ENCODE peak calls at places on chromosomes 7 and 10, in six cellular contexts. B, R, Q, N, P and U are unnamed samples.

GRCh38 chr7:39621784-39622411 is 1.5 kb upstream of the RALA start:
- DNase-seq in R (no peak), P (no peak), B (peak; percentile 35), N (no peak), Q (no peak), U (no peak)

GRCh38 chr10:114962441-114962840 is 24.4 kb downstream of the TRUB1 start:
- DNase-seq in R (no peak), P (no peak), B (no peak), Q (no peak), N (no peak), U (no peak)

GRCh38 chr10:122558452-122558851 is 2.1 kb upstream of the DMBT1 start:
- DNase-seq in Q (no peak), R (no peak), N (no peak), P (no peak), B (no peak), U (peak; percentile 22)

GRCh38 chr10:62017141-62017870 is 115.8 kb downstream of the ARID5B start:
- DNase-seq in N (no peak), R (no peak), Q (no peak), P (no peak), B (no peak), U (no peak)

GRCh38 chr10:119281581-119282071 is 74.3 kb downstream of the GRK5 start:
- DNase-seq in P (no peak), Q (no peak), B (no peak), N (no peak), R (no peak), U (no peak)

GRCh38 chr7:43905954-43906326 is 456 bp downstream of the URGCP start:
- DNase-seq in Q (peak; percentile 52), R (peak; percentile 77), P (peak; percentile 55), B (peak; percentile 34), N (no peak), U (no peak)

GRCh38 chr7:149020483-149020882 is 7.8 kb downstream of the PDIA4 start:
- DNase-seq in N (no peak), Q (no peak), R (no peak), B (no peak), P (no peak), U (no peak)

GRCh38 chr7:158524749-158525635 is 62.6 kb downstream of the PTPRN2 start:
- DNase-seq in R (no peak), N (no peak), Q (no peak), P (no peak), B (no peak), U (no peak)

GRCh38 chr7:105439174-105439893 is 50.6 kb upstream of the SRPK2 start:
- DNase-seq in P (no peak), B (peak; percentile 86), Q (no peak), R (no peak), N (no peak), U (no peak)

GRCh38 chr10:119686465-119687191 is 35.4 kb downstream of the BAG3 start:
- DNase-seq in R (peak; percentile 92), B (peak; percentile 89), P (peak; percentile 92), Q (peak; percentile 85), N (peak; percentile 75), U (peak; percentile 84)

GRCh38 chr10:114356786-114357588 is 47.3 kb downstream of the AFAP1L2 start:
- DNase-seq in B (peak; percentile 70), P (no peak), N (no peak), R (no peak), Q (no peak), U (no peak)

GRCh38 chr10:49269523-49269922 is 29.4 kb upstream of the C10orf71 start:
- DNase-seq in R (no peak), N (no peak), B (no peak), P (no peak), Q (no peak), U (no peak)

GRCh38 chr10:12241810-12242529 is 46.0 kb downstream of the CDC123 start:
- DNase-seq in Q (no peak), P (no peak), B (peak; percentile 53), N (no peak), R (no peak), U (no peak)

GRCh38 chr7:121303422-121304171 is 25.2 kb upstream of the WNT16 start:
- DNase-seq in B (no peak), N (no peak), R (peak; percentile 35), P (no peak), Q (no peak), U (no peak)

GRCh38 chr10:46094931-46095755 is 49.1 kb upstream of the MSMB start:
- DNase-seq in B (no peak), N (no peak), R (no peak), P (no peak), Q (no peak), U (peak; percentile 52)

GRCh38 chr10:88131561-88132139 is 268.2 kb downstream of the PTEN start:
- DNase-seq in R (peak; percentile 30), N (no peak), P (no peak), B (no peak), Q (no peak), U (no peak)

GRCh38 chr10:32149257-32149955 is 93.2 kb upstream of the KIF5B start:
- DNase-seq in R (no peak), N (peak; percentile 35), Q (no peak), P (no peak), B (peak; percentile 87), U (no peak)

DNA sequence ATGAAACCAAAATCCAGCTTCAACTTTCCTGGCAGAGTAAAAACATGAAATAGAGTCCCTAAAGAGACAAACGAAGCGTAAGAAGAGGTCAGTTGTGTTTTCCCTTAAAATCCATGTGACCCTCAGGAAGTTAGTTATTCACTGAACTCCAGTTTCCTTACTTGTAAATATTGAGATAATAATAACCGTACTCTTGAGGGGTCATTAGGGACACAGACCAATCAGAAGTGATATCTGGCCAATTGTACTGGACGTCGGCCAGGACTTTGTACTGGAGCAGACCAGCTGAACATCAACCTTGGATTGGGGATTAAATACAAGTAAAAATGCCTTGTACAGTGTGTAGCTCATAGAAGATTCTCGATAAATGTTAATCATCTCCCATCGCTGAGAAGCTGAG is 167.0 kb downstream of the GATA3 start:
- DNase-seq in P (no peak), Q (no peak), N (no peak), B (no peak), R (no peak), U (no peak)
- H3K4me3 ChIP-seq in P (no peak overlapping the region), Q (no peak overlapping the region), N (no peak overlapping the region), B (no peak overlapping the region), R (no peak overlapping the region), U (no peak overlapping the region)

GRCh38 chr10:60487543-60487942 is 97.9 kb upstream of the ANK3 start:
- DNase-seq in R (no peak), B (no peak), N (no peak), Q (no peak), P (no peak), U (no peak)

GRCh38 chr10:60490013-60490412 is 100.3 kb upstream of the ANK3 start:
- DNase-seq in Q (no peak), R (no peak), N (no peak), P (no peak), B (peak; percentile 34), U (no peak)

GRCh38 chr10:60491162-60491561 is 101.5 kb upstream of the ANK3 start:
- DNase-seq in R (no peak), N (no peak), P (no peak), Q (no peak), B (no peak), U (no peak)

GRCh38 chr10:60485025-60485424 is 95.3 kb upstream of the ANK3 start:
- DNase-seq in N (no peak), R (no peak), Q (no peak), P (no peak), B (no peak), U (no peak)

GRCh38 chr10:60488111-60488669 is 98.5 kb upstream of the ANK3 start:
- DNase-seq in R (no peak), N (no peak), Q (no peak), B (no peak), P (no peak), U (no peak)
- H3K4me1 ChIP-seq in R (no peaks in the 10 kb centered on the region), N (no peaks in the 10 kb centered on the region), Q (peaks cover 21% of the 10 kb centered on the region), B (no peaks in the 10 kb centered on the region), P (no peaks in the 10 kb centered on the region), U (no peaks in the 10 kb centered on the region)

GRCh38 chr7:107777702-107778101 is 25.3 kb downstream of the SLC26A3 start:
- DNase-seq in B (no peak), R (no peak), Q (no peak), N (no peak), P (no peak), U (no peak)

GRCh38 chr7:107767391-107767790 is 23.4 kb downstream of the CBLL1 start:
- DNase-seq in R (no peak), Q (no peak), P (no peak), B (no peak), N (no peak), U (no peak)

GRCh38 chr7:107778283-107778682 is 24.7 kb downstream of the SLC26A3 start:
- DNase-seq in P (no peak), Q (no peak), N (no peak), B (no peak), R (no peak), U (no peak)

GRCh38 chr7:107768263-107768662 is 24.3 kb downstream of the CBLL1 start:
- DNase-seq in R (no peak), N (no peak), Q (no peak), B (no peak), P (no peak), U (no peak)

DNA sequence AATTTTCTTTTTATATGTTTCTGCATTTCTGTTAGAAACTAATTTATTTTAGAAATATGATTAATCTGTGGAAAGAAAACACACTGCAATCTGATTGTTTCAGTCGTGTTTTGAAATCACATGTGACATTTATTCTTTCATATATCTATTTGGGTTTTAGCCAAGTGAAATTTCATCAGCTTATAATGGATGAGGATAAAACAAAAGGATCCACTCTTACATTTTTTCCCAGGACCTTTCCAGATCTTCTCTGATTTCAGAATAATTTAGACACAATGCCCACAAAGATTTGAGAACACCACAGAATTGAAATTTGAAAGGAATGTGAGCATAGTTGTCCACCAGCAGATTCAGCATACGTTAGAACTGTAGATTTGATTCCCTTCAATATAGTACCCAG is 29.1 kb downstream of the CBLL1 start:
- DNase-seq in Q (no peak), N (no peak), B (no peak), P (no peak), R (no peak), U (no peak)
- H3K4me3 ChIP-seq in Q (no peak overlapping the region), N (no peak overlapping the region), B (no peak overlapping the region), P (no peak overlapping the region), R (no peak overlapping the region), U (no peak overlapping the region)

GRCh38 chr10:110566472-110567200 is 859 bp upstream of the SMC3 start:
- DNase-seq in N (no peak), B (no peak), P (no peak), Q (peak; percentile 15), R (peak; percentile 18), U (no peak)

GRCh38 chr10:110569736-110570135 is 2.2 kb downstream of the SMC3 start:
- DNase-seq in R (no peak), B (no peak), Q (peak; percentile 34), N (no peak), P (peak; percentile 27), U (no peak)

GRCh38 chr10:110569120-110569519 is 1.6 kb downstream of the SMC3 start:
- DNase-seq in P (no peak), N (no peak), Q (no peak), R (no peak), B (no peak), U (no peak)

GRCh38 chr10:110567201-110568054 is at the start of gene SMC3:
- DNase-seq in N (peak; percentile 96), R (peak; percentile 98), P (peak; percentile 95), B (peak; percentile 96), Q (peak; percentile 96), U (peak; percentile 98)

GRCh38 chr10:110568055-110568735 is 700 bp downstream of the SMC3 start:
- DNase-seq in B (no peak), N (no peak), P (peak; percentile 53), R (peak; percentile 67), Q (peak; percentile 56), U (peak; percentile 41)
- H3K4me1 ChIP-seq in B (peaks cover 5% of the 10 kb centered on the region), N (peaks cover 8% of the 10 kb centered on the region), P (peaks cover 13% of the 10 kb centered on the region), R (no peaks in the 10 kb centered on the region), Q (peaks cover 30% of the 10 kb centered on the region), U (peaks cover 29% of the 10 kb centered on the region)

GRCh38 chr7:155214328-155214986 is 83.2 kb upstream of the INSIG1 start:
- DNase-seq in P (peak; percentile 50), B (no peak), Q (peak; percentile 47), N (no peak), R (no peak), U (peak; percentile 72)
- H3K4me3 ChIP-seq in P (no peak overlapping the region), B (no peak overlapping the region), Q (peak overlapping the region; percentile 33), N (no peak overlapping the region), R (no peak overlapping the region), U (no peak overlapping the region)